ENCODE peak calls at places on chromosomes 2 and 18, in seven cellular contexts. One of them, this sample, is unnamed.

GRCh38 chr18:59220784-59221765 is 1.1 kb downstream of the GRP start:
- DNase-seq in GM12878: no peak
- DNase-seq in HepG2: no peak
- DNase-seq in K562: no peak
- DNase-seq in HCT116: no peak
- DNase-seq in SK-N-SH: peak
- DNase-seq in H1: peak
- DNase-seq in this sample: no peak

GRCh38 chr2:106628377-106628776 is 141.2 kb downstream of the CD8B2 start:
- DNase-seq in K562: no peak
- DNase-seq in H1: no peak
- DNase-seq in GM12878: no peak
- DNase-seq in HCT116: no peak
- DNase-seq in SK-N-SH: no peak
- DNase-seq in HepG2: no peak
- DNase-seq in this sample: no peak

GRCh38 chr2:144152817-144153271 is 367.1 kb downstream of the ZEB2 start:
- DNase-seq in SK-N-SH: no peak
- DNase-seq in HepG2: no peak
- DNase-seq in HCT116: no peak
- DNase-seq in GM12878: no peak
- DNase-seq in K562: peak
- DNase-seq in H1: no peak
- DNase-seq in this sample: no peak

GRCh38 chr2:217822296-217823252 is 180.2 kb downstream of the TNS1 start:
- DNase-seq in HCT116: no peak
- DNase-seq in H1: no peak
- DNase-seq in SK-N-SH: no peak
- DNase-seq in GM12878: no peak
- DNase-seq in HepG2: no peak
- DNase-seq in K562: no peak
- DNase-seq in this sample: no peak

GRCh38 chr2:233011268-233012190 is 1.5 kb downstream of the NGEF start:
- DNase-seq in SK-N-SH: no peak
- DNase-seq in GM12878: no peak
- DNase-seq in HepG2: no peak
- DNase-seq in H1: no peak
- DNase-seq in HCT116: no peak
- DNase-seq in K562: no peak
- DNase-seq in this sample: no peak

GRCh38 chr2:177332041-177332991 is 60.3 kb upstream of the AGPS start:
- DNase-seq in K562: peak
- DNase-seq in SK-N-SH: peak
- DNase-seq in GM12878: peak
- DNase-seq in HCT116: peak
- DNase-seq in HepG2: peak
- DNase-seq in H1: no peak
- DNase-seq in this sample: no peak

GRCh38 chr2:218727502-218728165 is 17.0 kb downstream of the TTLL4 start:
- DNase-seq in GM12878: no peak
- DNase-seq in H1: no peak
- DNase-seq in HCT116: no peak
- DNase-seq in HepG2: peak
- DNase-seq in K562: no peak
- DNase-seq in SK-N-SH: no peak
- DNase-seq in this sample: no peak

GRCh38 chr2:65722028-65722427 is 289.6 kb upstream of the SPRED2 start:
- DNase-seq in GM12878: no peak
- DNase-seq in SK-N-SH: peak
- DNase-seq in H1: no peak
- DNase-seq in K562: no peak
- DNase-seq in HepG2: no peak
- DNase-seq in HCT116: no peak
- DNase-seq in this sample: no peak

GRCh38 chr2:119862127-119862889 is 102.6 kb downstream of the PTPN4 start:
- DNase-seq in GM12878: peak
- DNase-seq in H1: no peak
- DNase-seq in HCT116: no peak
- DNase-seq in K562: no peak
- DNase-seq in HepG2: peak
- DNase-seq in SK-N-SH: no peak
- DNase-seq in this sample: no peak

GRCh38 chr2:241066893-241067341 is 35.2 kb downstream of the MTERF4 start:
- DNase-seq in H1: peak
- DNase-seq in K562: peak
- DNase-seq in HepG2: no peak
- DNase-seq in HCT116: no peak
- DNase-seq in GM12878: no peak
- DNase-seq in SK-N-SH: peak
- DNase-seq in this sample: no peak

GRCh38 chr2:235922851-235923250 is 245.3 kb downstream of the GBX2 start:
- DNase-seq in HepG2: no peak
- DNase-seq in HCT116: no peak
- DNase-seq in GM12878: no peak
- DNase-seq in H1: no peak
- DNase-seq in K562: no peak
- DNase-seq in SK-N-SH: no peak
- DNase-seq in this sample: no peak

GRCh38 chr2:174149530-174149929 is 98.8 kb downstream of the OLA1 start:
- DNase-seq in HepG2: no peak
- DNase-seq in GM12878: no peak
- DNase-seq in K562: no peak
- DNase-seq in HCT116: no peak
- DNase-seq in SK-N-SH: no peak
- DNase-seq in H1: no peak
- DNase-seq in this sample: no peak

GRCh38 chr2:174148833-174149232 is 99.5 kb downstream of the OLA1 start:
- DNase-seq in K562: no peak
- DNase-seq in SK-N-SH: no peak
- DNase-seq in HepG2: no peak
- DNase-seq in H1: no peak
- DNase-seq in GM12878: no peak
- DNase-seq in HCT116: no peak
- DNase-seq in this sample: no peak

GRCh38 chr2:174142290-174142689 is 106.0 kb downstream of the OLA1 start:
- DNase-seq in H1: no peak
- DNase-seq in GM12878: no peak
- DNase-seq in HepG2: no peak
- DNase-seq in HCT116: no peak
- DNase-seq in SK-N-SH: peak
- DNase-seq in K562: no peak
- DNase-seq in this sample: no peak

GRCh38 chr2:174145827-174146226 is 102.5 kb downstream of the OLA1 start:
- DNase-seq in HepG2: peak
- DNase-seq in K562: peak
- DNase-seq in GM12878: no peak
- DNase-seq in HCT116: no peak
- DNase-seq in SK-N-SH: no peak
- DNase-seq in H1: no peak
- DNase-seq in this sample: no peak
- TF ChIP-seq JUND in HepG2: no peak
- TF ChIP-seq JUND in K562: no peak
- TF ChIP-seq JUND in GM12878: no peak
- TF ChIP-seq JUND in HCT116: no peak
- TF ChIP-seq JUND in SK-N-SH: no peak
- TF ChIP-seq JUND in H1: no peak
- TF ChIP-seq JUND in this sample: no peak

DNA sequence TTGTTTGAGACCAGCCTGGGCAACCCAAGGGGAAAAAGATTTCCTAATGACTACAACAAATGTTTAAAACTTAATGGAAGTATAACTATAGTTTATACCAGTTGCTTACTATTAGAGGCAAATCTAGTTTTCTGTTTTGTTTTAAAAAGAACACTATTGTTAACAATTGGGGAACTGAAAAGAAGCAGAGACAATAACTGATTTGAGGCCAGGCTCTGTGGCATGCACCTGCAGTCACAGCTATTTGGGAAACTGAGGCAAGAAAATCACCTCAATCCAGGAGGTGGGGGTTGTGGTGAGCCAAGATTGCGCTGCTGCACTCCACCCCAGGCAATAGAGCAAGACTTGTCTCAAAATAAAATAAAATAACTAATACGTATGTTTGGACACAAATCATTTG is 28.2 kb upstream of the USP34 start:
- DNase-seq in HepG2: no peak
- DNase-seq in SK-N-SH: no peak
- DNase-seq in HCT116: no peak
- DNase-seq in GM12878: no peak
- DNase-seq in H1: no peak
- DNase-seq in K562: no peak
- DNase-seq in this sample: no peak
- TF ChIP-seq JUND in HepG2: no peak
- TF ChIP-seq JUND in SK-N-SH: no peak
- TF ChIP-seq JUND in HCT116: no peak
- TF ChIP-seq JUND in GM12878: no peak
- TF ChIP-seq JUND in H1: no peak
- TF ChIP-seq JUND in K562: no peak
- TF ChIP-seq JUND in this sample: no peak

GRCh38 chr2:108323619-108324018 is 34.9 kb downstream of the SULT1C2 start:
- DNase-seq in GM12878: no peak
- DNase-seq in SK-N-SH: no peak
- DNase-seq in HepG2: no peak
- DNase-seq in HCT116: no peak
- DNase-seq in K562: no peak
- DNase-seq in H1: no peak
- DNase-seq in this sample: no peak
- TF ChIP-seq JUND in GM12878: no peak
- TF ChIP-seq JUND in SK-N-SH: no peak
- TF ChIP-seq JUND in HepG2: no peak
- TF ChIP-seq JUND in HCT116: no peak
- TF ChIP-seq JUND in K562: no peak
- TF ChIP-seq JUND in H1: no peak
- TF ChIP-seq JUND in this sample: no peak

GRCh38 chr18:27577265-27577664 is 392.2 kb upstream of the CHST9 start:
- DNase-seq in H1: no peak
- DNase-seq in K562: no peak
- DNase-seq in GM12878: no peak
- DNase-seq in SK-N-SH: no peak
- DNase-seq in HCT116: no peak
- DNase-seq in HepG2: no peak
- DNase-seq in this sample: no peak
- TF ChIP-seq JUND in H1: no peak
- TF ChIP-seq JUND in K562: no peak
- TF ChIP-seq JUND in GM12878: no peak
- TF ChIP-seq JUND in SK-N-SH: no peak
- TF ChIP-seq JUND in HCT116: no peak
- TF ChIP-seq JUND in HepG2: no peak
- TF ChIP-seq JUND in this sample: no peak

This sample was measured in T47D.